ENCODE peak calls at places on chromosomes 4 and X, in seven cellular contexts. W, I, T, C, D, A and P are unnamed samples.

GRCh38 chrX:1462596-1463251 is 10.0 kb upstream of the ASMTL start:
- DNase-seq in W (no peak), I (peak; percentile 58), T (peak; percentile 92), C (no peak), D (peak; percentile 56), A (peak; percentile 29), P (peak; percentile 68)

GRCh38 chr4:173990879-173991231 is 292.6 kb downstream of the FBXO8 start:
- DNase-seq in W (no peak), I (no peak), T (no peak), C (peak; percentile 38), D (no peak), A (no peak), P (no peak)

GRCh38 chrX:25548806-25549205 is 533.0 kb upstream of the ARX start:
- DNase-seq in W (no peak), I (no peak), T (no peak), C (no peak), D (no peak), A (no peak), P (no peak)

GRCh38 chrX:94854251-94854650 is 1180.2 kb downstream of the FAM133A start:
- DNase-seq in W (no peak), I (no peak), T (no peak), C (no peak), D (no peak), A (no peak), P (no peak)

GRCh38 chr4:186069734-186070133 is 778 bp downstream of the TLR3 start:
- DNase-seq in W (no peak), I (no peak), T (no peak), C (no peak), D (no peak), A (no peak), P (no peak)

GRCh38 chr4:71188197-71188625 is 150.6 kb upstream of the SLC4A4 start:
- DNase-seq in W (no peak), I (no peak), T (no peak), C (peak; percentile 70), D (no peak), A (no peak), P (no peak)

GRCh38 chrX:11464836-11465458 is 171.7 kb downstream of the AMELX start:
- DNase-seq in W (no peak), I (no peak), T (no peak), C (no peak), D (no peak), A (no peak), P (no peak)

GRCh38 chr4:23889814-23890269 is at the start of gene PPARGC1A:
- DNase-seq in W (no peak), I (no peak), T (peak; percentile 61), C (peak; percentile 27), D (no peak), A (no peak), P (no peak)

GRCh38 chrX:100994352-100995281 is 25.1 kb downstream of the ARL13A start:
- DNase-seq in W (no peak), I (no peak), T (peak; percentile 56), C (no peak), D (no peak), A (peak; percentile 52), P (peak; percentile 23)

GRCh38 chrX:2690856-2691542 is at the start of gene CD99:
- DNase-seq in W (peak; percentile 85), I (peak; percentile 77), T (peak; percentile 87), C (peak; percentile 84), D (peak; percentile 84), A (peak; percentile 90), P (peak; percentile 67)

GRCh38 chr4:70367813-70368212 is 7.3 kb downstream of the SMR3A start:
- DNase-seq in W (no peak), I (no peak), T (no peak), C (peak; percentile 40), D (no peak), A (no peak), P (no peak)

GRCh38 chr4:15976456-15977096 is 13.6 kb upstream of the FGFBP2 start:
- DNase-seq in W (no peak), I (no peak), T (no peak), C (peak; percentile 36), D (no peak), A (no peak), P (no peak)

GRCh38 chr4:72314869-72315268 is 254.2 kb downstream of the ADAMTS3 start:
- DNase-seq in W (no peak), I (no peak), T (peak; percentile 83), C (no peak), D (no peak), A (peak; percentile 83), P (peak; percentile 68)

GRCh38 chr4:5980436-5981155 is 37.6 kb downstream of the C4orf50 start:
- DNase-seq in W (no peak), I (no peak), T (no peak), C (no peak), D (no peak), A (no peak), P (no peak)
- TF ChIP-seq CTCF in W (peak; percentile 26), I (no peak), T (no peak), C (no peak), D (no peak), A (no peak), P (no peak)

DNA sequence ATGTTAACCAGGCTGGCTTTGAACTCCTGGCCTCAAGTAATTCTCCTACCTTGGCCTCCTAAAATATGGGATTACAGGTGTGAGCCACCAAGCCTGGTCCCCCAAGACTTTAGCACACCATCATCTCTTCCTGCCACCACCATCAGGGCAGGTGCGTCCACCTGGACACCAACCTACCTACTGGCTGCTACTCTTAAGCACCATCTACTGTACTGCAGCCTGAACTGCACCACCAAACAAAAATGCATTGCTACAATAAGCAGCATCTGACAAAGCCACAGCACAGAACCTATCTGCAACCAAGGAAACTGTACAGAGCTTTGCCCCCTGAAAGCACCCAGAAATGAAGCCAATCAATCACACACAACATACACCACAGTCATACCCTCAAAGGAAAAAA is 139.7 kb downstream of the EFHC2 start:
- DNase-seq in W (no peak), I (no peak), T (no peak), C (peak; percentile 35), D (no peak), A (no peak), P (no peak)
- TF ChIP-seq CTCF in W (peak; percentile 21), I (no peak), T (no peak), C (peak; percentile 35), D (no peak), A (no peak), P (no peak)

DNA sequence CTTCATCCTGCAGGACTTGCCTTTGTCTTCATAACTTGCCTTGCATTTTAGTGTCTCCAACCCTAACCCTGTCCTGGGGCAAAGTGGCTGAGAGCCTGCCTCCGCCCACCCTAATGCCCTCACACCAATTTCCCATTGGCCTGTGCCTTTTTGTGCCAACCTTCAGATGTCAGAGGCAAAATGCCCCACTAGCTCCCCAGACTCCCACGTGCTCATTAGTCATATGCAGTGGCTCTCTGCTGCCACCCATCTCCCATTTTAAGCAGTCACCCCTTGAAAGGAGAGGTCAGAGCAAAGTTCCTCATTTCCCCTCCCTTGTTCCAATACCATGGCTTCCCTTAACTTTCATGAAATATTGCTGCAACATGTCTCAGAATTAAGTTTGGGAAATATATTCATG is 74.8 kb upstream of the PASD1 start:
- DNase-seq in W (peak; percentile 2), I (peak; percentile 17), T (no peak), C (peak; percentile 43), D (peak; percentile 0), A (no peak), P (no peak)
- TF ChIP-seq CTCF in W (peak; percentile 59), I (peak; percentile 50), T (no peak), C (peak; percentile 52), D (no peak), A (no peak), P (no peak)

DNA sequence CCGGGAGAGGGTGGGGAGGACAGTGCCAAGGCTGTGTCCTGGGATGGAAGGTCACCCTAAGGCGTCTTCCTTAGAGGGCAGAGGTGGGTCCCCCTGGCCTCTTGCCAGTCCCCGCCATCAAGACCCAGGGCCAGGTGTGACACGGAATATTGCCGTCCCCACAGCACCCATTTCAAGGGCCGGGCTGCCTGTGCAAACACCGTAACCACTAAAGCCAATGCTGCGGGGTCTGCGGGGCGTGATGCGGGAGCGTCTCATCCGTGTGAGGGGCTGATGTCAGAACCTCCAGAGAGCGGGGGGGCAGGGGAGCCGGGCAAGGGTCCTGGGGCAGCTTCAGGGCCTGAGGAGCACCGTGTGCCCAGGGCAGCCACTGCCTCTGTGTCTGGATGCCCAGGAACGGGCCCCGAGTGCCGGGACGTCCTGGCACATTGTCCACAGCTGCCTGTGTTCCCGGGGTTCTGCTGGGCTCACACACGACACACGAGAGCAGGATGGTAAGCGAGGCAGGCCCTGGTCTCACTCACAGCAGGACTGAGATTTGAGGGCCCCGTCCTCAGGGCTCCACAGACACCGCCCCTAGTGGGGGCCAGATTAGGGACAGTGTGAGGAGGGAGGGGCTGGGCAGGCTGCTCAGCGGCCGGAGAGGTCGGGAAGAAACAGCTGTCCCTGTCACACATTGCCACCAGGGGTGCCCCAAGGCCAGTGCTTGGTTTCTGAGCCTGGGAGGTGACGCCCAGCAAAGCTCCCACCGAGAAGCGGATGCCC is 29.2 kb downstream of the NKX1-1 start:
- DNase-seq in W (no peak), I (no peak), T (no peak), C (peak; percentile 35), D (no peak), A (no peak), P (no peak)
- TF ChIP-seq CTCF in W (no peak), I (no peak), T (no peak), C (no peak), D (no peak), A (no peak), P (peak; percentile 17)

DNA sequence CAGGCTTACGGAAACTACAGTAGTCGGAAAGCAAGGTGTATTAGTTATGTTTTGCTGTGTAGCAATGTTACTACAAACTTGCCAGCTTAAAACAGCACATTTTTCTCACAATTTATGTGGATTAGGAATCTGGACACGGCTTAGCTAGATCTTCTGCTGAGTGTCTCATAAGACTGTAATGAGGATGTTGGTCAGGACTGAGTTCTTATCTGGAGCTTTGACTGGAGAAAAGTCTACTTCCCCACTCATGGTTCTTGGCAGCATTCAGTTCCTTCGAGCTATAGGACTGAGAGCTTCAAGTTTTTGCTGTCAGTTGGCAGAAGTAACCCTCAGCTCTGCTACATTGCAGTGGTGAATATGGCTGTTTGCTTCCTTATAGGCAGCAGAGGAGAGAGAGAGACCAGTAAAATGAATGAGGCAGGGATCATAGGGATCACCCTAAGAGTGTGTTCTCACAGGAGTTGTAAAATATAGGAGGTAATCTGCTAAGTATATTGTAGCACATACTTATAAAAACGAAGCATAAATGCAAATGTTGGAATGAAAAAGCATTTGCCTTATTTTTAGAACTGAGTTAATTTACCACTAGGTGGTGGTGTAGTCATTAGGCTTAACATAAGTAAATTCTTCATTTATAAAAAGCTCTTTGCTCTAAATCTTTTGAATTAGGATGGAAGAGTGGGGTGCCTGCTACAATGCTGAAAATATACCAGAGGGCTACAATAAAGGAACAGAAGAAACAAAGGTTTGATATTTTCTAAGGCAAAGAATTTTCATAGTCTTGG is 38.6 kb downstream of the ALG13 start:
- DNase-seq in W (peak; percentile 2), I (no peak), T (peak; percentile 48), C (peak; percentile 2), D (no peak), A (no peak), P (peak; percentile 18)
- TF ChIP-seq CTCF in W (peak; percentile 68), I (no peak), T (no peak), C (peak; percentile 28), D (no peak), A (no peak), P (peak; percentile 63)

DNA sequence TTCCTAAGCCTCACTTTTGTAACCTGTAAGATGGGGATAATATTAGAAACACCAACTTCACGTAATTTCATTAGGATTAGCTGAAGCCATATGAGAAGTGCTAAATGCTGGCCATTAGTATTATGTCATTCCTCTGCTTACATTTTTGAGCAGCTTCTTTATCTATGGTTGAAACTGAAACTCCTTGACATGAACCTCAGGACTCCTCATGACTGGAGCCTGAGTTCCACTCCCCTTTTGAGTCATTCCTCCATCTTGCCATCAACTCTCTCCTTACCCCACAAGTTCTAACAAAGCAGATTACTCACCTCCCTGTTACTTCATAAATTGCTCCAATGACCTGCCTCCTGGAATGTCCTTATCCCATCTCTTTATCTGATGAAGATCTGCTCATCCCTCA is 123.2 kb upstream of the KCNIP4 start:
- DNase-seq in W (no peak), I (no peak), T (peak; percentile 29), C (no peak), D (no peak), A (peak; percentile 14), P (no peak)
- TF ChIP-seq CTCF in W (no peak), I (no peak), T (no peak), C (no peak), D (no peak), A (no peak), P (no peak)